ENCODE peak calls at places on chromosome 17, in five cellular contexts. T is A549, H is prostate gland, E is AG04450, P is left ventricle myocardium inferior. C is an unnamed sample.

GRCh38 chr17:38742431-38743308 is 5.5 kb downstream of the PCGF2 start:
- DNase-seq in T (peak; percentile 51), H (no peak), E (peak; percentile 37), P (no peak), C (peak; percentile 69)

GRCh38 chr17:68295086-68295485 is 3.8 kb downstream of the ARSG start:
- DNase-seq in T (no peak), H (no peak), E (no peak), P (no peak), C (no peak)

GRCh38 chr17:48720263-48721008 is 1.9 kb downstream of the PRAC1 start:
- DNase-seq in T (no peak), H (no peak), E (no peak), P (no peak), C (no peak)

GRCh38 chr17:48276776-48277175 is 153.2 kb downstream of the SKAP1 start:
- DNase-seq in T (no peak), H (no peak), E (no peak), P (no peak), C (no peak)

GRCh38 chr17:17151962-17152361 is 54.2 kb downstream of the PLD6 start:
- DNase-seq in T (peak; percentile 85), H (peak; percentile 71), E (peak; percentile 72), P (peak; percentile 88), C (peak; percentile 97)

GRCh38 chr17:34384822-34385605 is 22.0 kb upstream of the CCL1 start:
- DNase-seq in T (no peak), H (no peak), E (no peak), P (no peak), C (no peak)

GRCh38 chr17:77280304-77280910 is 139.6 kb downstream of the SEC14L1 start:
- DNase-seq in T (no peak), H (no peak), E (no peak), P (peak; percentile 20), C (no peak)

GRCh38 chr17:60729854-60730253 is 52.2 kb downstream of the BCAS3 start:
- DNase-seq in T (peak; percentile 55), H (no peak), E (no peak), P (no peak), C (no peak)

GRCh38 chr17:57006040-57006439 is 28.1 kb downstream of the SCPEP1 start:
- DNase-seq in T (no peak), H (no peak), E (no peak), P (no peak), C (peak; percentile 44)

GRCh38 chr17:77737442-77738265 is 220.8 kb upstream of the TNRC6C start:
- DNase-seq in T (no peak), H (no peak), E (no peak), P (no peak), C (no peak)

GRCh38 chr17:80028030-80028429 is 7.6 kb downstream of the TBC1D16 start:
- DNase-seq in T (no peak), H (no peak), E (no peak), P (no peak), C (no peak)

GRCh38 chr17:13631541-13631940 is 29.8 kb upstream of the HS3ST3A1 start:
- DNase-seq in T (no peak), H (no peak), E (no peak), P (no peak), C (no peak)

GRCh38 chr17:27540300-27541105 is 84.3 kb downstream of the KSR1 start:
- DNase-seq in T (peak; percentile 97), H (peak; percentile 72), E (peak; percentile 99), P (peak; percentile 76), C (peak; percentile 95)

GRCh38 chr17:410674-411401 is 58.2 kb upstream of the RPH3AL start:
- DNase-seq in T (peak; percentile 42), H (no peak), E (no peak), P (no peak), C (peak; percentile 38)

GRCh38 chr17:61583242-61583641 is 7.8 kb downstream of the NACA2 start:
- DNase-seq in T (peak; percentile 79), H (no peak), E (peak; percentile 27), P (no peak), C (no peak)

GRCh38 chr17:82490512-82491195 is 28.9 kb upstream of the FOXK2 start:
- DNase-seq in T (no peak), H (no peak), E (no peak), P (no peak), C (no peak)

GRCh38 chr17:76920364-76921139 is 52.3 kb downstream of the MGAT5B start:
- DNase-seq in T (no peak), H (no peak), E (no peak), P (no peak), C (no peak)

GRCh38 chr17:32240745-32241144 is 24.9 kb upstream of the RHBDL3 start:
- DNase-seq in T (no peak), H (no peak), E (no peak), P (peak; percentile 62), C (peak; percentile 70)

GRCh38 chr17:628089-628488 is 86.5 kb downstream of the VPS53 start:
- DNase-seq in T (no peak), H (no peak), E (no peak), P (no peak), C (no peak)

GRCh38 chr17:80177986-80178590 is 8.3 kb downstream of the CARD14 start:
- DNase-seq in T (no peak), H (no peak), E (no peak), P (no peak), C (no peak)

GRCh38 chr17:41692722-41693521 is 4.2 kb downstream of the EIF1 start:
- DNase-seq in T (peak; percentile 43), H (no peak), E (no peak), P (no peak), C (no peak)

GRCh38 chr17:41338961-41339485 is 11.6 kb downstream of the KRT33A start:
- DNase-seq in T (no peak), H (no peak), E (no peak), P (no peak), C (no peak)

GRCh38 chr17:42676424-42677011 is at the start of gene PLEKHH3:
- DNase-seq in T (no peak), H (no peak), E (no peak), P (no peak), C (no peak)

GRCh38 chr17:72774251-72774650 is 318.2 kb downstream of the SLC39A11 start:
- DNase-seq in T (no peak), H (no peak), E (no peak), P (no peak), C (no peak)

GRCh38 chr17:32281011-32281451 is 15.4 kb downstream of the RHBDL3 start:
- DNase-seq in T (no peak), H (peak; percentile 13), E (no peak), P (peak; percentile 67), C (peak; percentile 44)

GRCh38 chr17:55764610-55765009 is 13.8 kb downstream of the PCTP start:
- DNase-seq in T (no peak), H (no peak), E (no peak), P (no peak), C (no peak)

GRCh38 chr17:38844261-38844757 is 9.2 kb downstream of the RPL23 start:
- DNase-seq in T (no peak), H (no peak), E (no peak), P (no peak), C (peak; percentile 94)

GRCh38 chr17:18262641-18263040 is 2.2 kb downstream of the MIEF2 start:
- DNase-seq in T (no peak), H (no peak), E (no peak), P (peak; percentile 58), C (peak; percentile 86)

GRCh38 chr17:77462553-77463497 is 322.1 kb downstream of the SEC14L1 start:
- DNase-seq in T (no peak), H (no peak), E (no peak), P (no peak), C (no peak)

GRCh38 chr17:50267074-50267841 is 7.0 kb upstream of the TMEM92 start:
- DNase-seq in T (no peak), H (no peak), E (no peak), P (no peak), C (peak; percentile 9)

GRCh38 chr17:72349508-72350472 is 229.0 kb downstream of the SOX9 start:
- DNase-seq in T (no peak), H (peak; percentile 84), E (no peak), P (no peak), C (no peak)

GRCh38 chr17:29563816-29564215 is 3.0 kb downstream of the ABHD15 start:
- DNase-seq in T (no peak), H (no peak), E (no peak), P (no peak), C (no peak)

GRCh38 chr17:58264407-58265103 is 16.2 kb downstream of the MPO start:
- DNase-seq in T (no peak), H (no peak), E (no peak), P (no peak), C (no peak)

GRCh38 chr17:68734911-68735310 is 133.7 kb upstream of the FAM20A start:
- DNase-seq in T (no peak), H (no peak), E (no peak), P (no peak), C (no peak)

GRCh38 chr17:39994448-39994847 is 13.8 kb downstream of the PSMD3 start:
- DNase-seq in T (no peak), H (no peak), E (no peak), P (no peak), C (no peak)
- H3K27ac ChIP-seq in T (no peak overlapping the region), H (no peak overlapping the region), E (no peak overlapping the region), P (no peak overlapping the region), C (no peak overlapping the region)

GRCh38 chr17:62705781-62706597 is 78.5 kb downstream of the MRC2 start:
- DNase-seq in T (no peak), H (no peak), E (no peak), P (no peak), C (no peak)

GRCh38 chr17:62704381-62704971 is 77.0 kb downstream of the MRC2 start:
- DNase-seq in T (peak; percentile 57), H (peak; percentile 49), E (no peak), P (no peak), C (no peak)

GRCh38 chr17:62706598-62707424 is 79.3 kb downstream of the MRC2 start:
- DNase-seq in T (no peak), H (no peak), E (no peak), P (no peak), C (no peak)

GRCh38 chr17:62703776-62704380 is 76.4 kb downstream of the MRC2 start:
- DNase-seq in T (peak; percentile 74), H (peak; percentile 64), E (no peak), P (peak; percentile 77), C (peak; percentile 68)

GRCh38 chr17:62705116-62705515 is 77.6 kb downstream of the MRC2 start:
- DNase-seq in T (no peak), H (no peak), E (no peak), P (no peak), C (peak; percentile 25)
- H3K4me3 ChIP-seq in T (peak overlapping the region; percentile 70), H (no peak overlapping the region), E (peak overlapping the region; percentile 63), P (peak overlapping the region; percentile 78), C (no peak overlapping the region)

GRCh38 chr17:20992987-20993862 is 49.6 kb downstream of the USP22 start:
- DNase-seq in T (peak; percentile 81), H (peak; percentile 61), E (peak; percentile 48), P (peak; percentile 61), C (peak; percentile 78)
- H3K27ac ChIP-seq in T (no peak overlapping the region), H (no peak overlapping the region), E (no peak overlapping the region), P (peak overlapping the region; percentile 25), C (no peak overlapping the region)

GRCh38 chr17:7213895-7214299 is 5.7 kb downstream of the DLG4 start:
- DNase-seq in T (peak; percentile 96), H (peak; percentile 43), E (no peak), P (peak; percentile 52), C (peak; percentile 94)
- H3K4me3 ChIP-seq in T (peak overlapping the region; percentile 47), H (peak overlapping the region; percentile 26), E (peak overlapping the region; percentile 58), P (peak overlapping the region; percentile 81), C (peak overlapping the region; percentile 59)

GRCh38 chr17:35795007-35795870 is at the start of gene MMP28:
- DNase-seq in T (peak; percentile 52), H (no peak), E (no peak), P (peak; percentile 49), C (peak; percentile 36)
- H3K27ac ChIP-seq in T (peak within 1 kb of the TSS; percentile 74), H (peak within 1 kb of the TSS; percentile 25), E (no peak within 1 kb of the TSS), P (peak within 1 kb of the TSS; percentile 50), C (no peak within 1 kb of the TSS)

GRCh38 chr17:43858201-43858600 is 11.2 kb downstream of the CD300LG start:
- DNase-seq in T (no peak), H (no peak), E (no peak), P (no peak), C (no peak)
- H3K4me3 ChIP-seq in T (no peak overlapping the region), H (no peak overlapping the region), E (no peak overlapping the region), P (no peak overlapping the region), C (no peak overlapping the region)